ENCODE peak calls at places on chromosomes 16 and 17, in eight cellular contexts. W, S, D, F, E, X, O and P are unnamed samples.

GRCh38 chr17:17526369-17526768 is 30.2 kb upstream of the RASD1 start:
- DNase-seq in E (no peak), S (no peak), F (peak), W (no peak), D (no peak), O (no peak), X (no peak), P (peak)

GRCh38 chr16:10402975-10403374 is 17.1 kb downstream of the ATF7IP2 start:
- DNase-seq in S (no peak), E (no peak), D (no peak), F (no peak), O (no peak), X (no peak), W (no peak), P (no peak)

GRCh38 chr17:18217412-18218015 is 7.9 kb upstream of the LLGL1 start:
- DNase-seq in X (peak), D (peak), F (peak), S (peak), E (peak), W (peak), O (peak), P (peak)

GRCh38 chr17:21169496-21169895 is 42.7 kb downstream of the DHRS7B start:
- DNase-seq in O (no peak), X (no peak), E (no peak), W (no peak), S (no peak), F (no peak), D (no peak), P (no peak)

GRCh38 chr17:35627417-35627816 is 40.3 kb downstream of the AP2B1 start:
- DNase-seq in S (no peak), W (no peak), D (no peak), F (no peak), E (no peak), X (no peak), O (no peak), P (no peak)

GRCh38 chr16:27318399-27319256 is 4.9 kb downstream of the IL4R start:
- DNase-seq in F (peak), E (peak), X (no peak), W (peak), D (peak), O (peak), S (peak), P (no peak)

GRCh38 chr16:22348296-22348695 is 26.1 kb downstream of the CDR2 start:
- DNase-seq in X (no peak), W (no peak), D (no peak), F (no peak), S (no peak), E (no peak), O (no peak), P (no peak)

GRCh38 chr16:72094266-72094610 is 591 bp downstream of the DHX38 start:
- DNase-seq in X (no peak), F (no peak), S (peak), W (peak), E (no peak), O (no peak), D (no peak), P (no peak)

GRCh38 chr16:56401482-56401881 is 23.9 kb downstream of the AMFR start:
- DNase-seq in W (no peak), X (no peak), E (peak), O (peak), F (no peak), S (no peak), D (no peak), P (no peak)

GRCh38 chr16:54417384-54417783 is 130.8 kb upstream of the IRX3 start:
- DNase-seq in S (no peak), W (no peak), X (no peak), F (no peak), O (no peak), D (no peak), E (no peak), P (no peak)